ENCODE peak calls at places on chromosomes 7 and 10, in nine cellular contexts. R, B, A, I, K, J, D, C and E are unnamed samples.

GRCh38 chr7:2104107-2104710 is 128.5 kb downstream of the MAD1L1 start:
- DNase-seq in R (peak; percentile 94), B (peak; percentile 94), A (peak; percentile 95), I (peak; percentile 49), K (peak; percentile 90), J (peak; percentile 52), D (peak; percentile 79), C (peak; percentile 90), E (no peak)

GRCh38 chr7:1758417-1758858 is 88.4 kb downstream of the ELFN1 start:
- DNase-seq in R (peak; percentile 76), B (no peak), A (peak; percentile 77), I (no peak), K (peak; percentile 59), J (no peak), D (no peak), C (no peak), E (no peak)

GRCh38 chr7:139476891-139477290 is 6.6 kb downstream of the KLRG2 start:
- DNase-seq in R (no peak), B (no peak), A (no peak), I (no peak), K (no peak), J (no peak), D (no peak), C (no peak), E (no peak)

GRCh38 chr10:6114758-6115410 is 26.1 kb downstream of the RBM17 start:
- DNase-seq in R (no peak), B (no peak), A (no peak), I (no peak), K (no peak), J (no peak), D (no peak), C (no peak), E (no peak)

GRCh38 chr10:79405221-79405994 is 40.0 kb downstream of the ZCCHC24 start:
- DNase-seq in R (peak; percentile 77), B (peak; percentile 68), A (peak; percentile 68), I (no peak), K (no peak), J (no peak), D (no peak), C (no peak), E (no peak)

GRCh38 chr7:69698109-69698840 is 100.0 kb downstream of the AUTS2 start:
- DNase-seq in R (no peak), B (no peak), A (no peak), I (no peak), K (no peak), J (no peak), D (no peak), C (no peak), E (no peak)

GRCh38 chr10:13668126-13668525 is 81.4 kb downstream of the PRPF18 start:
- DNase-seq in R (no peak), B (no peak), A (no peak), I (no peak), K (no peak), J (no peak), D (no peak), C (no peak), E (no peak)

GRCh38 chr7:84092207-84092606 is 102.4 kb downstream of the SEMA3A start:
- DNase-seq in R (no peak), B (no peak), A (no peak), I (no peak), K (no peak), J (no peak), D (peak; percentile 69), C (no peak), E (no peak)

GRCh38 chr7:26103541-26104070 is 48.4 kb upstream of the NFE2L3 start:
- DNase-seq in R (no peak), B (no peak), A (no peak), I (no peak), K (no peak), J (no peak), D (no peak), C (no peak), E (no peak)

GRCh38 chr7:101880536-101881443 is 63.4 kb downstream of the CUX1 start:
- DNase-seq in R (no peak), B (no peak), A (no peak), I (no peak), K (no peak), J (no peak), D (no peak), C (no peak), E (peak; percentile 30)

GRCh38 chr10:356452-356851 is 221.2 kb downstream of the ZMYND11 start:
- DNase-seq in R (no peak), B (no peak), A (no peak), I (no peak), K (no peak), J (no peak), D (no peak), C (no peak), E (no peak)

GRCh38 chr10:13969118-13969791 is 361.5 kb downstream of the FRMD4A start:
- DNase-seq in R (no peak), B (no peak), A (no peak), I (no peak), K (no peak), J (no peak), D (no peak), C (no peak), E (peak; percentile 85)

GRCh38 chr10:44259090-44259874 is 125.6 kb downstream of the CXCL12 start:
- DNase-seq in R (no peak), B (no peak), A (no peak), I (no peak), K (no peak), J (no peak), D (no peak), C (no peak), E (no peak)

GRCh38 chr10:98420786-98421185 is 5.8 kb upstream of the PYROXD2 start:
- DNase-seq in R (no peak), B (no peak), A (no peak), I (no peak), K (no peak), J (no peak), D (no peak), C (no peak), E (no peak)

GRCh38 chr10:29343607-29344038 is 54.8 kb downstream of the LYZL1 start:
- DNase-seq in R (no peak), B (no peak), A (no peak), I (no peak), K (no peak), J (no peak), D (no peak), C (no peak), E (no peak)

GRCh38 chr7:31416381-31416780 is 75.9 kb upstream of the NEUROD6 start:
- DNase-seq in R (no peak), B (no peak), A (no peak), I (no peak), K (no peak), J (no peak), D (no peak), C (no peak), E (no peak)

DNA sequence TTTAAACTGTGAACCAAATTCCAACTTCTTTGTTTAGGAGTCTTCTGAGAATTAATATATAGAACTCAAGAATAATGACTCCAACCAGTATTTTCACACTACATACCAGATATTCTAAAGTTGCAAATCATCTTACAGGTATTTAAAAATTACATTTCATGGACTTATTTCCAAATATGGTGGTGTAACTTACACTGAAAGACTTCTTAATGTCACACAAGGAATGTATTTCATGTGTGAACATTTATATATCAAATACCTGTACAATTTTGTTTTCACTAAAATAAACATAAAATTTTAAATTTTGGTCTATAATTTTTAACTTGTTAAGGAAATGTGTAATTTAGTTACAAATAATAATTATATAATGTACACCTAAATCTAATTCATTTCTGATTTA is 2.6 kb upstream of the CDK6 start:
- DNase-seq in R (no peak), B (no peak), A (no peak), I (no peak), K (no peak), J (no peak), D (no peak), C (no peak), E (no peak)
- H3K4me1 ChIP-seq in R (no peaks in the 10 kb centered on the region), B (no peaks in the 10 kb centered on the region), A (no peaks in the 10 kb centered on the region), I (no peaks in the 10 kb centered on the region), K (peaks cover 13% of the 10 kb centered on the region), J (peaks cover 9% of the 10 kb centered on the region), D (no peaks in the 10 kb centered on the region), C (no peaks in the 10 kb centered on the region), E (peaks cover 14% of the 10 kb centered on the region)

GRCh38 chr7:332646-333398 is 42.9 kb downstream of the FOXL3 start:
- DNase-seq in R (peak; percentile 93), B (peak; percentile 62), A (peak; percentile 95), I (peak; percentile 31), K (peak; percentile 93), J (peak; percentile 90), D (peak; percentile 91), C (peak; percentile 82), E (no peak)
- H3K4me3 ChIP-seq in R (peak overlapping the region; percentile 45), B (peak overlapping the region; percentile 1), A (peak overlapping the region; percentile 27), I (peak overlapping the region; percentile 68), K (peak overlapping the region; percentile 60), J (peak overlapping the region; percentile 52), D (peak overlapping the region; percentile 55), C (peak overlapping the region; percentile 59), E (peak overlapping the region; percentile 33)

GRCh38 chr10:101617102-101617823 is 29.1 kb downstream of the DPCD start:
- DNase-seq in R (no peak), B (no peak), A (no peak), I (no peak), K (peak; percentile 49), J (no peak), D (no peak), C (no peak), E (no peak)

GRCh38 chr10:101614957-101615759 is 27.0 kb downstream of the DPCD start:
- DNase-seq in R (no peak), B (no peak), A (no peak), I (no peak), K (peak; percentile 65), J (no peak), D (no peak), C (no peak), E (no peak)

GRCh38 chr10:101613646-101614045 is 25.5 kb downstream of the DPCD start:
- DNase-seq in R (no peak), B (no peak), A (no peak), I (no peak), K (no peak), J (no peak), D (no peak), C (no peak), E (no peak)

GRCh38 chr10:101616415-101617101 is 28.4 kb downstream of the DPCD start:
- DNase-seq in R (no peak), B (no peak), A (no peak), I (no peak), K (peak; percentile 29), J (no peak), D (no peak), C (no peak), E (no peak)

DNA sequence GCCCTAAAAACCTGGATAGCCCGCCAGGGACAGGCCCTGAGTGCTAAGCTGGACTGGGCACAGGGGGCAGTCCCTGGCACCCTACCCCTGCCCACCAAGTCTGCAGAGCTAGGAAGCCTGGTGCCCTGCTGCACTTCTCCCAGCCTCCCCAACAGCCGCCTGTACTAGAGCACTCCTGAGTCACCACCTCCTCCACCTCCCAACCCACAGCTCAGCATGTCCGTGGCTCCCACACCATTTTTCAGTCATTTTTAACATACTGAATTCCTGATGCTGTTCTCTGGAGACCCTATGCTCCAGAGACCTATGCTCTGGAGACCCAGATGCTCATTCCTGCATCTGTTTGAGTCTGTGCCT is 27.6 kb downstream of the DPCD start:
- DNase-seq in R (no peak), B (no peak), A (no peak), I (no peak), K (no peak), J (no peak), D (no peak), C (no peak), E (no peak)
- H3K4me1 ChIP-seq in R (no peaks in the 10 kb centered on the region), B (no peaks in the 10 kb centered on the region), A (no peaks in the 10 kb centered on the region), I (no peaks in the 10 kb centered on the region), K (peaks cover 24% of the 10 kb centered on the region), J (no peaks in the 10 kb centered on the region), D (no peaks in the 10 kb centered on the region), C (no peaks in the 10 kb centered on the region), E (no peaks in the 10 kb centered on the region)

GRCh38 chr10:127196227-127196954 is at the start of gene INSYN2A:
- DNase-seq in R (peak; percentile 72), B (peak; percentile 42), A (peak; percentile 78), I (no peak), K (peak; percentile 82), J (no peak), D (no peak), C (peak; percentile 58), E (no peak)
- H3K4me3 ChIP-seq in R (peak within 1 kb of the TSS; percentile 53), B (peak within 1 kb of the TSS; percentile 0), A (peak within 1 kb of the TSS; percentile 45), I (peak within 1 kb of the TSS; percentile 72), K (peak within 1 kb of the TSS; percentile 67), J (no peak within 1 kb of the TSS), D (no peak within 1 kb of the TSS), C (peak within 1 kb of the TSS; percentile 47), E (peak within 1 kb of the TSS; percentile 20)